ENCODE peak calls at places on chromosomes 6 and 20, in six cellular contexts. Q is GM23248; A is CD4-positive, alpha-beta T cell; H is endodermal cell; L is aorta; T is Panc1. Z is an unnamed sample.

GRCh38 chr20:42447270-42447669 is 742.4 kb downstream of the PTPRT start:
- DNase-seq in T (no peak), A (no peak), L (no peak), Q (no peak), H (no peak), Z (no peak)

GRCh38 chr6:148893481-148893880 is 146.7 kb downstream of the UST start:
- DNase-seq in H (no peak), L (no peak), T (no peak), A (no peak), Q (no peak), Z (no peak)

GRCh38 chr20:5748246-5748645 is 2.0 kb upstream of the SHLD1 start:
- DNase-seq in A (no peak), Q (no peak), T (no peak), L (no peak), H (no peak), Z (no peak)

GRCh38 chr6:108732101-108732870 is 115.9 kb upstream of the ARMC2 start:
- DNase-seq in Q (peak), L (no peak), H (peak), T (peak), A (no peak), Z (no peak)

GRCh38 chr6:16583151-16583762 is 178.0 kb downstream of the ATXN1 start:
- DNase-seq in Q (no peak), H (no peak), A (no peak), T (no peak), L (no peak), Z (no peak)

GRCh38 chr6:48486373-48486772 is 375.4 kb upstream of the PTCHD4 start:
- DNase-seq in L (no peak), Q (no peak), H (no peak), T (no peak), A (no peak), Z (no peak)

GRCh38 chr6:30163090-30163917 is at the start of gene TRIM15:
- DNase-seq in H (peak), A (no peak), Q (peak), T (no peak), L (no peak), Z (no peak)

GRCh38 chr6:104973404-104973803 is 16.5 kb downstream of the LIN28B start:
- DNase-seq in A (no peak), H (no peak), L (no peak), T (no peak), Q (no peak), Z (no peak)

GRCh38 chr6:1383729-1384548 is 5.4 kb upstream of the FOXF2 start:
- DNase-seq in A (no peak), T (no peak), Q (no peak), L (no peak), H (peak), Z (no peak)

GRCh38 chr6:12522347-12522746 is 194.2 kb upstream of the PHACTR1 start:
- DNase-seq in Q (no peak), T (no peak), L (no peak), H (no peak), A (no peak), Z (no peak)

GRCh38 chr20:36773123-36773547 is 428 bp downstream of the DSN1 start:
- DNase-seq in Q (peak), T (no peak), L (peak), A (no peak), H (no peak), Z (no peak)

GRCh38 chr20:51119914-51120313 is 97.0 kb upstream of the KCNG1 start:
- DNase-seq in H (no peak), L (no peak), A (no peak), Q (no peak), T (no peak), Z (no peak)

GRCh38 chr20:7879883-7880282 is 60.4 kb downstream of the HAO1 start:
- DNase-seq in H (no peak), Q (peak), A (no peak), L (no peak), T (no peak), Z (no peak)

GRCh38 chr6:6545616-6546317 is 42.8 kb upstream of the LY86 start:
- DNase-seq in H (no peak), A (no peak), T (no peak), L (no peak), Q (no peak), Z (no peak)

GRCh38 chr20:57849126-57849867 is 139.5 kb upstream of the PMEPA1 start:
- DNase-seq in Q (peak), L (peak), T (no peak), H (peak), A (no peak), Z (no peak)

GRCh38 chr6:157228421-157229218 is 94.7 kb downstream of the TMEM242 start:
- DNase-seq in A (no peak), L (no peak), T (no peak), H (peak), Q (no peak), Z (peak)

GRCh38 chr20:60835883-60836282 is 416.2 kb upstream of the CDH4 start:
- DNase-seq in Q (no peak), A (no peak), T (no peak), L (no peak), H (no peak), Z (no peak)

GRCh38 chr6:11491596-11491995 is 46.0 kb upstream of the TMEM170B start:
- DNase-seq in H (no peak), L (no peak), T (no peak), A (no peak), Q (no peak), Z (no peak)

GRCh38 chr6:167317172-167317571 is 7.7 kb upstream of the TTLL2 start:
- DNase-seq in H (no peak), Q (no peak), T (no peak), L (no peak), A (no peak), Z (no peak)

GRCh38 chr6:137705166-137706064 is 161.6 kb upstream of the TNFAIP3 start:
- DNase-seq in H (peak), Q (peak), T (peak), L (peak), A (peak), Z (no peak)

GRCh38 chr6:163504984-163505640 is 90.6 kb downstream of the QKI start:
- DNase-seq in A (no peak), H (no peak), Q (no peak), L (no peak), T (no peak), Z (no peak)

GRCh38 chr6:151216812-151217211 is 23.0 kb upstream of the AKAP12 start:
- DNase-seq in Q (no peak), L (no peak), T (no peak), A (no peak), H (no peak), Z (no peak)

DNA sequence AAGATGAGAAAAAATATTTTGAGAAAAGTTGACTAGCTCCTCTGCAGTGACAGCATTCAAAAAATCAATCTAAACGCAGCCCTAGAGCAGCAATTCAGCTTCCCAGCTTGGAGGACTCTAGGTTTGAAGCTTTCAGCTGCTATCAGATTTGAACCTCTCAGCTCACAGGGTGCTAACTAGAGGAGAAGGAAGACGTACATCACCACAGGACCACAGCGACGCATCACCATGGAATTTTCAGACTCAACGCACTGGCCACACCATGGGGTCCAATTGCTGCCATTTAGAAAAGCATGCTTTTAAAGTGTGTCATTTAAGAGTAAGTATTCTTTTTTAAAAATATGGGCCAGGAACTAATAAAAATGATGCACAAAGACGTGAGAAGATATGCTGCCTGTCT is 45.0 kb upstream of the FUCA2 start:
- DNase-seq in H (peak), A (no peak), T (no peak), Q (peak), L (no peak), Z (no peak)
- H3K27ac ChIP-seq in H (no peak), A (no peak), T (no peak), Q (peak), L (no peak), Z (no peak)

GRCh38 chr20:43744121-43744520 is 17.3 kb upstream of the GTSF1L start:
- DNase-seq in A (no peak), T (no peak), H (peak), L (no peak), Q (peak), Z (no peak)
- H3K27ac ChIP-seq in A (no peak), T (no peak), H (no peak), L (no peak), Q (no peak), Z (no peak)

GRCh38 chr6:26532699-26533523 is 5.3 kb upstream of the HMGN4 start:
- DNase-seq in L (peak), T (peak), A (peak), H (peak), Q (peak), Z (peak)
- H3K27ac ChIP-seq in L (peak), T (peak), A (peak), H (peak), Q (peak), Z (peak)

GRCh38 chr6:2806664-2807063 is 35.0 kb downstream of the SERPINB1 start:
- DNase-seq in A (no peak), L (no peak), H (no peak), Q (no peak), T (no peak), Z (no peak)
- H3K27ac ChIP-seq in A (no peak), L (no peak), H (peak), Q (no peak), T (no peak), Z (peak)

DNA sequence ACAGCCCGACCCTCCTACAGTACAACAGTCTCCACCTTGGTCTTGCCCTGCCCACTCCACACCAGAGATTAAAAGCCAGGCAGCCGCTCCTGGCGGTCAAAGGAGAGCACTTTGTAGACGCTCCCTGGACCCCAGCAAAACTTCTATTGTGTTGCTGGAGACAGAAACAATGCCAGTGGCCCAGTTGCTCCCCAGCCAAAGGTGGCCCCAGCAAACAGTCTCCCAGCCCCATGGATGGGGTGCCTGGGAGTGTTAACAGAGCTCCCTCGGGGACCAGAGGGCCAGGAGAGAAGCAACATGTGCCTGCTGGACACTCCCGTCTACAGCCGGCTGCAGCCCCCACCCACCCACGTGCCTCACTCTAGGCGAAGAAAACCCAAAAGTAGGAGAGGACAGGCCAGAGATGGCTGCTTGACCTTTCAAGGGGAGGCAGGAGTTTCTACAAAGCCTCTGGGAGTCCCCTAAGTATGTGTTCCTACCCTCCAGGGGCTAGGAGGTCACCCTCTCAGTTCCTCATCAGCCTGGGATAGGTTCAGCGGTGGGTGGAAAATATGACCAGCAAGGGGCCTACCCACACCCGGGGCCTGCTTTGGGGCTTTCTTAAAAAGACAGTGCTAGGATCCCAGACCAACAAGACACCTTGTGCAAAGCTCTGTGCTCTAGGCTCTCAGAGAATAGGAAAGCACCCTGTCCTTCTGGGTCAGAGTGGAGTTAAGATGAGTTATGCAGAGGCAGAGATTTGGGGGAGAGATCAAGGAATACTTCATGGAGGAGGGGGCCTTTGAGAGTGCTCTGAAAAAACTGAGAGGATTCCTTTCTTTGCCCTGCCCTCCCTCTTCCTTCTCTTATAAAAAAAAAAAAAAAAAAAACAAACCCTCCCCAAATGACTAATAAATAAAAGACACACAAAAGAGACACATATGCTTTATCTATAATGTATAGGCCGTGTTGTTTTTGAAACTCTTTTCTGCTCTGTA is 19.0 kb upstream of the PREX1 start:
- DNase-seq in T (no peak), L (no peak), Q (no peak), H (peak), A (no peak), Z (no peak)
- H3K27ac ChIP-seq in T (peak), L (no peak), Q (no peak), H (peak), A (no peak), Z (no peak)

GRCh38 chr20:48326434-48326691 is 501.4 kb downstream of the PREX1 start:
- DNase-seq in A (no peak), Q (no peak), T (no peak), H (no peak), L (no peak), Z (no peak)
- H3K27ac ChIP-seq in A (no peak), Q (no peak), T (no peak), H (no peak), L (no peak), Z (no peak)

GRCh38 chr6:38271081-38271480 is 368.6 kb downstream of the BTBD9 start:
- DNase-seq in H (no peak), Q (peak), L (no peak), A (no peak), T (no peak), Z (no peak)

GRCh38 chr6:38269773-38270172 is 370.0 kb downstream of the BTBD9 start:
- DNase-seq in L (no peak), A (no peak), H (no peak), Q (peak), T (no peak), Z (no peak)

GRCh38 chr6:38270367-38270766 is 369.4 kb downstream of the BTBD9 start:
- DNase-seq in A (no peak), H (no peak), T (no peak), L (no peak), Q (no peak), Z (no peak)

GRCh38 chr6:38272222-38272621 is 367.5 kb downstream of the BTBD9 start:
- DNase-seq in L (no peak), T (no peak), Q (peak), H (no peak), A (no peak), Z (no peak)

DNA sequence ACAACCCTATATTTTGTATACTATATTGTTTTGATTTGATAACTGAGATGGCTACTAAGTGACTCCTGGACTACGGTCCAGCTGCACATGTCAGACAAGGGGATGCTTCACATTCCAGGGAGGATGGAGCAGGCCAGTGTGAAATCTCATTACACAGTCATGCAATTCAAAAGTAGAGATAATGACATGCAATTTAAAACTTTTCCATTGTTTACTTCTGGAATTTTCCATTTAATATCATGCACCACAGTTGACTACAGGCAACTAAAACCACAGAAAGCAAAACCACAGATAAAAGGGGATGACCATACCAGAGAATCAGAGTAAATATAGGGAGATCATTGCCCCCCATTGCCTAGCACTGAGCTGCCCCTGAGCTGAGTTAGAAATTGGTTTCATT is 366.4 kb downstream of the BTBD9 start:
- DNase-seq in T (no peak), L (no peak), Q (peak), H (no peak), A (no peak), Z (no peak)
- H3K27ac ChIP-seq in T (no peak), L (no peak), Q (peak), H (no peak), A (no peak), Z (no peak)

GRCh38 chr6:15372932-15373331 is 127.1 kb downstream of the JARID2 start:
- DNase-seq in L (no peak), Q (no peak), A (no peak), T (no peak), H (no peak), Z (no peak)
- H3K27ac ChIP-seq in L (no peak), Q (no peak), A (no peak), T (no peak), H (no peak), Z (no peak)